ENCODE peak calls at places on chromosomes 16 and 17, in four cellular contexts. Q, X, N and W are unnamed samples.

GRCh38 chr17:40541060-40541872 is 24.0 kb downstream of the CCR7 start:
- DNase-seq in Q (no peak), X (no peak), N (no peak), W (peak; percentile 42)

GRCh38 chr17:1724351-1724868 is at the start of gene WDR81:
- DNase-seq in Q (peak; percentile 88), X (peak; percentile 52), N (peak; percentile 99), W (peak; percentile 87)

GRCh38 chr16:66386629-66387622 is 20.4 kb downstream of the CDH5 start:
- DNase-seq in Q (no peak), X (no peak), N (no peak), W (no peak)

GRCh38 chr16:30948087-30948955 is 547 bp upstream of the ORAI3 start:
- DNase-seq in Q (peak; percentile 99), X (no peak), N (peak; percentile 89), W (no peak)

GRCh38 chr16:30930160-30930571 is 6.8 kb downstream of the FBXL19 start:
- DNase-seq in Q (no peak), X (no peak), N (peak; percentile 80), W (no peak)

GRCh38 chr16:82329504-82330192 is 159.6 kb upstream of the MPHOSPH6 start:
- DNase-seq in Q (no peak), X (no peak), N (no peak), W (no peak)

GRCh38 chr16:67538666-67539101 is 10.1 kb downstream of the RIPOR1 start:
- DNase-seq in Q (peak; percentile 71), X (no peak), N (no peak), W (no peak)

GRCh38 chr16:49924078-49924477 is 68.2 kb upstream of the ZNF423 start:
- DNase-seq in Q (peak; percentile 6), X (no peak), N (no peak), W (no peak)

GRCh38 chr17:16484445-16485169 is 7.4 kb downstream of the LRRC75A start:
- DNase-seq in Q (no peak), X (peak; percentile 89), N (no peak), W (no peak)

GRCh38 chr16:23282508-23282907 is 19.6 kb upstream of the SCNN1B start:
- DNase-seq in Q (no peak), X (peak; percentile 61), N (no peak), W (no peak)

GRCh38 chr16:51876934-51877333 is 670.0 kb downstream of the TOX3 start:
- DNase-seq in Q (no peak), X (no peak), N (no peak), W (no peak)

GRCh38 chr16:35573407-35573806 is 2114.0 kb downstream of the TP53TG3F start:
- DNase-seq in Q (no peak), X (no peak), N (no peak), W (no peak)

GRCh38 chr16:11391576-11391975 is 46.3 kb downstream of the RMI2 start:
- DNase-seq in Q (no peak), X (no peak), N (peak; percentile 91), W (no peak)

GRCh38 chr17:83160443-83161297 is 81.3 kb downstream of the METRNL start:
- DNase-seq in Q (no peak), X (no peak), N (peak; percentile 65), W (peak; percentile 38)

GRCh38 chr16:12341423-12341822 is 364.9 kb downstream of the SNX29 start:
- DNase-seq in Q (peak; percentile 28), X (no peak), N (no peak), W (no peak)

GRCh38 chr16:51095890-51096626 is 55.0 kb downstream of the SALL1 start:
- DNase-seq in Q (no peak), X (no peak), N (no peak), W (no peak)

GRCh38 chr17:62933986-62934385 is 32.0 kb upstream of the TANC2 start:
- DNase-seq in Q (peak; percentile 29), X (peak; percentile 12), N (no peak), W (no peak)

GRCh38 chr16:86462334-86463084 is 47.8 kb upstream of the FOXF1 start:
- DNase-seq in Q (peak; percentile 36), X (no peak), N (no peak), W (no peak)

GRCh38 chr17:1120596-1121441 is 59.0 kb downstream of the ABR start:
- DNase-seq in Q (no peak), X (no peak), N (no peak), W (no peak)

GRCh38 chr16:15874745-15875314 is 13.6 kb downstream of the CEP20 start:
- DNase-seq in Q (peak; percentile 88), X (peak; percentile 35), N (no peak), W (no peak)

GRCh38 chr17:4956493-4957061 is 5.7 kb downstream of the ENO3 start:
- DNase-seq in Q (no peak), X (no peak), N (peak; percentile 85), W (peak; percentile 51)

GRCh38 chr16:12027091-12027490 is 50.6 kb downstream of the SNX29 start:
- DNase-seq in Q (no peak), X (no peak), N (no peak), W (no peak)

GRCh38 chr17:57470906-57471305 is 214.6 kb downstream of the MSI2 start:
- DNase-seq in Q (no peak), X (no peak), N (no peak), W (no peak)